ENCODE peak calls at places on chromosomes 5 and 9, in ten cellular contexts. A, X, M, Z, Y, C, U, T, O and H are unnamed samples.

GRCh38 chr9:100058699-100059579 is 39.9 kb downstream of the ERP44 start:
- DNase-seq in A (no peak), X (no peak), M (no peak), Z (no peak), Y (no peak), C (no peak), U (no peak), T (no peak), O (no peak), H (no peak)

GRCh38 chr5:122170630-122171029 is 41.3 kb downstream of the ZNF474 start:
- DNase-seq in A (no peak), X (peak; percentile 61), M (peak; percentile 44), Z (no peak), Y (peak; percentile 76), C (peak; percentile 76), U (no peak), T (no peak), O (no peak), H (no peak)

GRCh38 chr5:144332265-144332664 is 161.6 kb downstream of the KCTD16 start:
- DNase-seq in A (no peak), X (peak; percentile 5), M (no peak), Z (no peak), Y (no peak), C (peak; percentile 7), U (no peak), T (no peak), O (no peak), H (no peak)

GRCh38 chr9:133973791-133974630 is 18.1 kb downstream of the VAV2 start:
- DNase-seq in A (no peak), X (no peak), M (no peak), Z (no peak), Y (no peak), C (peak; percentile 76), U (peak; percentile 46), T (peak; percentile 36), O (no peak), H (no peak)

GRCh38 chr5:126693806-126694205 is 83.1 kb upstream of the LMNB1 start:
- DNase-seq in A (no peak), X (no peak), M (no peak), Z (no peak), Y (no peak), C (no peak), U (no peak), T (no peak), O (no peak), H (no peak)

GRCh38 chr5:33118761-33119415 is 321.9 kb upstream of the TARS1 start:
- DNase-seq in A (peak; percentile 48), X (peak; percentile 51), M (no peak), Z (no peak), Y (peak; percentile 94), C (no peak), U (no peak), T (no peak), O (no peak), H (no peak)

GRCh38 chr5:125327676-125328075 is 581.2 kb upstream of the ZNF608 start:
- DNase-seq in A (no peak), X (no peak), M (no peak), Z (no peak), Y (no peak), C (no peak), U (no peak), T (no peak), O (no peak), H (no peak)

GRCh38 chr9:125472926-125473701 is 211.5 kb downstream of the GAPVD1 start:
- DNase-seq in A (peak; percentile 83), X (no peak), M (peak; percentile 59), Z (peak; percentile 34), Y (peak; percentile 18), C (peak; percentile 76), U (no peak), T (peak; percentile 75), O (no peak), H (peak; percentile 78)

GRCh38 chr5:140178482-140179116 is 3.6 kb downstream of the CYSTM1 start:
- DNase-seq in A (no peak), X (no peak), M (no peak), Z (no peak), Y (no peak), C (no peak), U (no peak), T (no peak), O (no peak), H (no peak)

GRCh38 chr5:140182075-140182709 is 7.2 kb downstream of the CYSTM1 start:
- DNase-seq in A (peak; percentile 88), X (peak; percentile 54), M (peak; percentile 49), Z (no peak), Y (peak; percentile 18), C (no peak), U (no peak), T (no peak), O (no peak), H (no peak)

GRCh38 chr5:140181525-140181924 is 6.5 kb downstream of the CYSTM1 start:
- DNase-seq in A (no peak), X (no peak), M (no peak), Z (no peak), Y (no peak), C (no peak), U (no peak), T (no peak), O (no peak), H (no peak)

GRCh38 chr5:140182803-140183367 is 7.9 kb downstream of the CYSTM1 start:
- DNase-seq in A (peak; percentile 80), X (no peak), M (peak; percentile 76), Z (peak; percentile 32), Y (peak; percentile 11), C (no peak), U (peak; percentile 53), T (no peak), O (no peak), H (no peak)

GRCh38 chr5:140181002-140181483 is 6.1 kb downstream of the CYSTM1 start:
- DNase-seq in A (no peak), X (no peak), M (no peak), Z (no peak), Y (no peak), C (no peak), U (no peak), T (peak; percentile 39), O (no peak), H (no peak)
- H3K4me3 ChIP-seq in A (no peak overlapping the region), X (no peak overlapping the region), M (no peak overlapping the region), Z (no peak overlapping the region), Y (no peak overlapping the region), C (no peak overlapping the region), U (no peak overlapping the region), T (no peak overlapping the region), O (no peak overlapping the region), H (no peak overlapping the region)

GRCh38 chr5:96377167-96377566 is 55.9 kb downstream of the PCSK1 start:
- DNase-seq in A (peak; percentile 4), X (no peak), M (no peak), Z (no peak), Y (peak; percentile 18), C (no peak), U (no peak), T (no peak), O (no peak), H (no peak)

GRCh38 chr5:96379862-96380261 is 53.2 kb downstream of the PCSK1 start:
- DNase-seq in A (no peak), X (no peak), M (no peak), Z (no peak), Y (no peak), C (no peak), U (no peak), T (no peak), O (no peak), H (no peak)

GRCh38 chr5:96384353-96384752 is 48.7 kb downstream of the PCSK1 start:
- DNase-seq in A (peak; percentile 64), X (peak; percentile 84), M (peak; percentile 63), Z (peak; percentile 50), Y (peak; percentile 91), C (no peak), U (no peak), T (no peak), O (no peak), H (no peak)

GRCh38 chr5:96377597-96377996 is 55.5 kb downstream of the PCSK1 start:
- DNase-seq in A (no peak), X (no peak), M (no peak), Z (no peak), Y (peak; percentile 22), C (no peak), U (no peak), T (no peak), O (no peak), H (no peak)

DNA sequence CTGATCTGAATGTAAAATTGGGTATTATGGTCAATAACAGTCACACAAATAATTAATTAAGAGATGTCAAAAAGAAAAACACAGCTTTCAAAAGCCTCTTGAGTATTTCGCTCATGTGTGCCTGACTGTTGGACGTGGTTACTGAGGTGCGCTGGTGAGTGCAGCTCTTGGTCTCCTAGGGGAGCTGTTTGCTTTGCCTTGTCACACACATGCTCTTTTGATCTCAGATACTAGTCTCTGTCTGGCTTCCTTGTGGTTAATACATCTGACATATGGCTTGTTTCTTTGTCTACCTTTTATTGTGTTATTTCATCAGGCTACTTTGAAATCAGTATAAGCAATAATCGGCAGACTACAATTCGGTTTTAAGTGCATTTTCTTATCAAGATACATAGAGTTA is 51.5 kb downstream of the PCSK1 start:
- DNase-seq in A (no peak), X (no peak), M (no peak), Z (no peak), Y (no peak), C (no peak), U (no peak), T (peak; percentile 15), O (no peak), H (peak; percentile 30)
- H3K4me3 ChIP-seq in A (no peak overlapping the region), X (no peak overlapping the region), M (no peak overlapping the region), Z (no peak overlapping the region), Y (no peak overlapping the region), C (no peak overlapping the region), U (no peak overlapping the region), T (no peak overlapping the region), O (no peak overlapping the region), H (no peak overlapping the region)

DNA sequence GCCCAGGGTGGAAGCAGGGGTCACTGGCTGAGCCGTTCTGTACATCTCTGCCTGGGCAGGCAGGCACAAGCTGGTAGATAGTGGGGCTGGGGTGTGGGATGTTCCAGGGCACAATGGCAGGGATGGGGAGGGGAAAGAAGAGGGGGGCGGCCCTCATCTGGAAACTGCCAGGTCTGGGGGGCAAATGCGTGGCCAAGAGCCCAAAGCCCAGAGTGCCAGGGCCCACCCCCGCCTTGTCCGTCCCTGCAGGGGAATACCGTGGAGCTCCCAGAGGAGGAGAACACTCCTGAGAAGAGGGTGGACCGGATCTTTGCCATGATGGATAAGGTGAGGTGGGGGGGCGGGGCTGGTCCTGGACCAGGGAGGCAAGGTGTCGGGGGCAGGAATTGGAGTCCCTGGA is 42.7 kb upstream of the HMCN2 start:
- DNase-seq in A (no peak), X (no peak), M (no peak), Z (no peak), Y (no peak), C (no peak), U (no peak), T (no peak), O (no peak), H (no peak)
- H3K4me3 ChIP-seq in A (no peak overlapping the region), X (no peak overlapping the region), M (no peak overlapping the region), Z (no peak overlapping the region), Y (no peak overlapping the region), C (no peak overlapping the region), U (no peak overlapping the region), T (no peak overlapping the region), O (no peak overlapping the region), H (no peak overlapping the region)

DNA sequence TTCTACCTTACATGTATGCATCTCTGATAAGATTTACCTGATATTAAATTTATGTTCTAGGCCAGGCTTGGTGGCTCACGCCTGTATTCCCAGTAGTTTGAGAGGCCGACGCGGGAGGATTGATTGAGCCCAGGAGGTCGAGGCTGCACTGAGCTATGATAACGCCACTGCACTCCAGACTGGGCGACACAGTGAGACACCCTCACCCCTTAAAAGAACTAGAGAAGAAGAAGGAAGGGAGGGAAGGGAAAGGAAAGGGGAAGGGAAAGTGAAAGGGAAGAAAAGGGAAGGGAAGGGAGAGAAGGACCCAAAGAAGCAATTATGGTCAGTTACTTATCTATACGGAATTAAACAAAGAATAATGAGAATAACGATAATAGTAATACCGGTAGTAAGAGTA is 1.2 kb upstream of the RFK start:
- DNase-seq in A (no peak), X (no peak), M (no peak), Z (no peak), Y (no peak), C (no peak), U (no peak), T (no peak), O (no peak), H (no peak)
- H3K4me3 ChIP-seq in A (no peak overlapping the region), X (no peak overlapping the region), M (no peak overlapping the region), Z (peak overlapping the region; percentile 97), Y (no peak overlapping the region), C (no peak overlapping the region), U (peak overlapping the region; percentile 97), T (peak overlapping the region; percentile 84), O (peak overlapping the region; percentile 98), H (peak overlapping the region; percentile 85)